ENCODE peak calls at places on chromosomes 5 and 9, in four cellular contexts. L, U, P and E are unnamed samples.

GRCh38 chr5:156621719-156622118 is 228.4 kb upstream of the PPP1R2B start:
- DNase-seq in U (no peak), L (no peak), P (no peak), E (no peak)

GRCh38 chr5:78647411-78647818 is 1.2 kb downstream of the LHFPL2 start:
- DNase-seq in P (peak; percentile 53), L (no peak), U (peak; percentile 69), E (no peak)

GRCh38 chr5:111144352-111144930 is 52.3 kb downstream of the WDR36 start:
- DNase-seq in L (no peak), P (no peak), U (peak; percentile 54), E (no peak)

GRCh38 chr9:90014421-90014820 is 409.6 kb downstream of the GADD45G start:
- DNase-seq in L (no peak), P (no peak), U (no peak), E (no peak)

GRCh38 chr5:746258-746761 is 38.2 kb downstream of the ZDHHC11B start:
- DNase-seq in U (no peak), L (no peak), P (no peak), E (no peak)

GRCh38 chr5:32355694-32356093 is 43.0 kb upstream of the MTMR12 start:
- DNase-seq in L (no peak), P (peak; percentile 42), U (no peak), E (no peak)

GRCh38 chr5:419970-420369 is 23.0 kb upstream of the EXOC3 start:
- DNase-seq in P (peak; percentile 43), U (no peak), L (no peak), E (no peak)

GRCh38 chr9:6383551-6384225 is 29.3 kb upstream of the UHRF2 start:
- DNase-seq in U (peak; percentile 85), P (peak; percentile 88), L (no peak), E (peak; percentile 45)

GRCh38 chr5:17355585-17356346 is 138.3 kb downstream of the BASP1 start:
- DNase-seq in P (peak; percentile 77), U (peak; percentile 81), L (no peak), E (peak; percentile 46)

GRCh38 chr5:100905259-100905914 is 2.3 kb upstream of the ST8SIA4 start:
- DNase-seq in P (no peak), U (no peak), L (no peak), E (no peak)

GRCh38 chr5:58114324-58114723 is 345.6 kb downstream of the PLK2 start:
- DNase-seq in P (no peak), L (no peak), U (peak; percentile 81), E (peak; percentile 40)

GRCh38 chr5:99061711-99062110 is 132.9 kb upstream of the CHD1 start:
- DNase-seq in L (no peak), U (peak; percentile 91), P (peak; percentile 35), E (peak; percentile 33)

GRCh38 chr5:6962256-6962655 is 249.0 kb downstream of the TENT4A start:
- DNase-seq in L (no peak), P (no peak), U (no peak), E (no peak)

GRCh38 chr5:131262953-131263541 is 806 bp upstream of the CDC42SE2 start:
- DNase-seq in L (no peak), P (no peak), U (peak; percentile 40), E (no peak)

GRCh38 chr5:176806137-176806536 is 4.2 kb upstream of the UNC5A start:
- DNase-seq in U (peak; percentile 35), P (peak; percentile 10), L (no peak), E (no peak)

GRCh38 chr5:133868946-133869674 is 99.3 kb downstream of the C5orf15 start:
- DNase-seq in P (peak; percentile 79), L (peak; percentile 66), U (peak; percentile 90), E (peak; percentile 31)

GRCh38 chr5:180648658-180649296 is 623 bp downstream of the FLT4 start:
- DNase-seq in P (no peak), L (no peak), U (no peak), E (no peak)

GRCh38 chr5:65702036-65702435 is 19.9 kb downstream of the SGTB start:
- DNase-seq in U (no peak), P (no peak), L (no peak), E (no peak)

GRCh38 chr5:123597018-123597417 is 85.0 kb downstream of the CSNK1G3 start:
- DNase-seq in L (no peak), U (no peak), P (no peak), E (no peak)

GRCh38 chr9:117074337-117074662 is 340.6 kb downstream of the ASTN2 start:
- DNase-seq in L (no peak), P (no peak), U (no peak), E (no peak)

GRCh38 chr9:126836216-126836615 is 24.2 kb upstream of the ZBTB34 start:
- DNase-seq in L (no peak), P (no peak), U (no peak), E (peak; percentile 16)

GRCh38 chr5:129904102-129904666 is at the start of gene CHSY3:
- DNase-seq in U (peak; percentile 88), L (peak; percentile 84), P (peak; percentile 69), E (no peak)

GRCh38 chr9:124282442-124283231 is 24.9 kb downstream of the NEK6 start:
- DNase-seq in L (peak; percentile 77), P (peak; percentile 81), U (no peak), E (no peak)

GRCh38 chr5:132218321-132218720 is 9.3 kb downstream of the P4HA2 start:
- DNase-seq in P (no peak), U (no peak), L (no peak), E (no peak)

GRCh38 chr9:7011395-7012067 is 253.8 kb downstream of the KDM4C start:
- DNase-seq in L (no peak), U (no peak), P (no peak), E (no peak)

GRCh38 chr9:90167920-90168319 is 474.7 kb downstream of the DIRAS2 start:
- DNase-seq in P (no peak), U (no peak), L (no peak), E (no peak)

GRCh38 chr5:72633649-72634048 is 126.4 kb upstream of the ZNF366 start:
- DNase-seq in U (peak; percentile 77), P (peak; percentile 82), L (no peak), E (peak; percentile 53)

GRCh38 chr5:141806626-141807025 is 71.6 kb downstream of the PCDH1 start:
- DNase-seq in L (no peak), P (no peak), U (no peak), E (no peak)

GRCh38 chr5:134647750-134648424 is 698 bp upstream of the SEC24A start:
- DNase-seq in P (peak; percentile 53), L (no peak), U (peak; percentile 75), E (peak; percentile 37)

GRCh38 chr5:6745706-6746217 is 32.5 kb downstream of the TENT4A start:
- DNase-seq in L (no peak), P (peak; percentile 79), U (peak; percentile 75), E (no peak)

GRCh38 chr5:138352722-138353549 is 451 bp downstream of the KDM3B start:
- DNase-seq in L (peak; percentile 59), U (peak; percentile 72), P (peak; percentile 56), E (no peak)

GRCh38 chr5:140083120-140083519 is 30.8 kb upstream of the PURA start:
- DNase-seq in P (no peak), L (no peak), U (no peak), E (no peak)

GRCh38 chr5:52190737-52191136 is 597.0 kb upstream of the ITGA1 start:
- DNase-seq in P (no peak), L (no peak), U (no peak), E (no peak)

GRCh38 chr5:150734579-150735384 is 24.0 kb downstream of the DCTN4 start:
- DNase-seq in U (no peak), P (no peak), L (peak; percentile 46), E (no peak)

GRCh38 chr5:14157494-14157782 is 14.3 kb downstream of the TRIO start:
- DNase-seq in L (no peak), U (no peak), P (no peak), E (no peak)
- H3K4me3 ChIP-seq in L (no peak overlapping the region), U (peak overlapping the region; percentile 63), P (peak overlapping the region; percentile 5), E (peak overlapping the region; percentile 24)

GRCh38 chr5:143064207-143064606 is 294.0 kb downstream of the ARHGAP26 start:
- DNase-seq in U (peak; percentile 74), L (no peak), P (peak; percentile 45), E (no peak)
- H3K4me3 ChIP-seq in U (no peak overlapping the region), L (no peak overlapping the region), P (no peak overlapping the region), E (no peak overlapping the region)

DNA sequence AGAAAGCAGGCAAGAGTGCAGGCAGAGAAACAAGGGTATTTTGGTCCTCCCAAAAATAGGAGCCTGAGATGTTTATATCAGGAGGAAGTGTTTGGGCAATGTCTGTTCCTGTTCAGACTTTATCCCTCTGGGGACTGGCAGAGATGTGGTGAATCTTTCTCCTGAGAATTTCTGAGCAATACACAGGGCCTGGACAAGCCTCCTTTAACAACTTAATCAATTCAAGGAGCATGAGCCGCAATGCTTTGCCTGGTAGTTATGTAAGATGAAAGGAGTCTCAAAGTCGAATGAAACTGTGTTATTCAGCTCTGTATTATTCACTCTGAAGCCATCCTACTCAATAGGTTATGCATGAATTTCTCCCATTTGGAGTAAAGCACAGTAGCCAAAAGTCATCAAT is 365.6 kb downstream of the MAN2A1 start:
- DNase-seq in L (no peak), P (peak; percentile 3), U (peak; percentile 62), E (no peak)
- H3K4me3 ChIP-seq in L (no peak overlapping the region), P (no peak overlapping the region), U (no peak overlapping the region), E (no peak overlapping the region)

DNA sequence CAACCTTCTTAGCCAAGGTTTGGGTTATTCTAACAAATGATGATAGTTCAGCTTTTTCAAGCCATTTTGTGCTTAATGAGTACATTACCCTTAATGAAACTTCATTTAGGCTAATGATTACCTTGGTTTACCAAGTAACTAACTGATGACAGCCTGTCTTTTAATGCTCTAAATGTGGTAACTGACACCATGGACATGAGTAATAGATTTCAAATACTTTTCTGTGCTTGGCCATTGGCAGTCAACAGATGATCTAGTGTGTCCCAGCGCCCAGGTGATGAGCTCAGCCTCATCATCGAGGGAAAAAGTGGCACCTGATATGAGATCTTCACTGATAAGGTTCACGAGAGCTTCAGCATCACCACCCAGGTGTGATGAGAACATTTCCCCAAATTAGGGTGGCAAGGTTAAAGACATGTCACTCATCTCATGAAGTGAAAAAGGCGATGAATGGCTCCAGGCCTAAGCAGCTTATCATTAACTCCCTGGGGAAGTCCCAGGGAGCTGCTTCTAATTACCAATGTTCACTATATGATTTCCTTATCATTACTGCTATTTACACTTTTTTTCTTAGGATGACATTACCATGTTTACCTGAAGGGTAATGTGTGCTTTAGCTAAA is 296.0 kb downstream of the SPOCK1 start:
- DNase-seq in U (no peak), L (no peak), P (no peak), E (no peak)
- H3K4me3 ChIP-seq in U (no peak overlapping the region), L (no peak overlapping the region), P (no peak overlapping the region), E (no peak overlapping the region)

DNA sequence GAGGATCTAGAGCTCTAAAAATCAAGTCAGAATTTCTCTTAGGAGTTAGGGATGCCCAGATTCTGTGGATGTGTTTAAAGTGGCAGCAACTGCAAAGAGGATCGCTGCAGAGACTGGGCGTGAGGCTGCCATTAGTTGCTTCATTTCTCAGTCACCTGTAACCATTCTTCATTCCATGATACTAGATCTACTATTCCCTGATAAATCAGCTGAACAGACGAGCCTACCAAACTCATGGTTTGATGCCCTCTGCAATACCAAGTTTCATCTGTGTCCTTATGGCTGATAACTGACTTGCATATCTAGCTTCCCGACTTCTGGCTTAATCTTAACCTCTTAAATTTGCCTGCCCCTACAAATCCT is 33.3 kb downstream of the UBE2R2 start:
- DNase-seq in U (no peak), L (no peak), P (no peak), E (no peak)
- H3K4me3 ChIP-seq in U (no peak overlapping the region), L (no peak overlapping the region), P (no peak overlapping the region), E (no peak overlapping the region)

GRCh38 chr9:80157128-80157527 is 585.4 kb downstream of the TLE4 start:
- DNase-seq in P (no peak), L (no peak), U (no peak), E (no peak)
- H3K4me3 ChIP-seq in P (no peak overlapping the region), L (no peak overlapping the region), U (no peak overlapping the region), E (no peak overlapping the region)